ENCODE peak calls at places on chromosome 19, in ten cellular contexts. E is prostate gland, H is tibial nerve, S is thyroid gland, X is gastrocnemius medialis, Q is stomach, C is heart left ventricle, G is uterus, P is esophagus muscularis mucosa, Z is IMR-90. M is an unnamed sample.

GRCh38 chr19:36041831-36042230 is 9.2 kb upstream of the CLIP3 start:
- DNase-seq in E (no peak), H (no peak), S (peak; percentile 46), X (no peak), Q (no peak), C (no peak), G (peak; percentile 37), P (no peak), Z (peak; percentile 82), M (no peak)

GRCh38 chr19:5579286-5579685 is 11.5 kb upstream of the TINCR start:
- DNase-seq in E (no peak), H (no peak), S (no peak), X (no peak), Q (no peak), C (no peak), G (no peak), P (no peak), Z (no peak), M (no peak)

GRCh38 chr19:29269641-29270040 is 56.7 kb upstream of the UQCRFS1 start:
- DNase-seq in E (no peak), H (no peak), S (no peak), X (no peak), Q (no peak), C (no peak), G (no peak), P (no peak), Z (no peak), M (no peak)

GRCh38 chr19:35153701-35154534 is 617 bp upstream of the FXYD5 start:
- DNase-seq in E (no peak), H (no peak), S (no peak), X (no peak), Q (peak; percentile 58), C (peak; percentile 37), G (no peak), P (no peak), Z (no peak), M (no peak)

GRCh38 chr19:38693380-38694223 is 46.2 kb downstream of the ACTN4 start:
- DNase-seq in E (no peak), H (no peak), S (peak; percentile 34), X (no peak), Q (no peak), C (peak; percentile 61), G (no peak), P (no peak), Z (peak; percentile 63), M (no peak)

GRCh38 chr19:4183967-4184717 is 1.7 kb downstream of the ANKRD24 start:
- DNase-seq in E (no peak), H (no peak), S (no peak), X (peak; percentile 64), Q (no peak), C (no peak), G (no peak), P (no peak), Z (no peak), M (no peak)

GRCh38 chr19:31135841-31136240 is 213.4 kb downstream of the TSHZ3 start:
- DNase-seq in E (no peak), H (no peak), S (no peak), X (no peak), Q (no peak), C (no peak), G (no peak), P (no peak), Z (peak; percentile 56), M (no peak)

GRCh38 chr19:8324186-8325050 is 3.1 kb downstream of the RPS28 start:
- DNase-seq in E (no peak), H (no peak), S (peak; percentile 87), X (no peak), Q (no peak), C (peak; percentile 45), G (no peak), P (no peak), Z (no peak), M (no peak)

GRCh38 chr19:2462635-2463421 is 6.1 kb upstream of the LMNB2 start:
- DNase-seq in E (peak; percentile 83), H (peak; percentile 75), S (peak; percentile 93), X (peak; percentile 71), Q (peak; percentile 83), C (peak; percentile 91), G (peak; percentile 94), P (peak; percentile 94), Z (peak; percentile 96), M (peak; percentile 91)

GRCh38 chr19:14096272-14096992 is 5.9 kb upstream of the SAMD1 start:
- DNase-seq in E (no peak), H (no peak), S (no peak), X (no peak), Q (no peak), C (no peak), G (no peak), P (no peak), Z (no peak), M (no peak)
- TF ChIP-seq CTCF in E (no peak), H (no peak), S (no peak), X (no peak), Q (no peak), C (no peak), G (no peak), P (no peak), Z (peak; percentile 2), M (no peak)

GRCh38 chr19:19433666-19434213 is 28.3 kb downstream of the GATAD2A start:
- DNase-seq in E (no peak), H (no peak), S (peak; percentile 54), X (no peak), Q (no peak), C (no peak), G (no peak), P (no peak), Z (no peak), M (no peak)

GRCh38 chr19:19439083-19439482 is 33.6 kb downstream of the GATAD2A start:
- DNase-seq in E (no peak), H (no peak), S (no peak), X (no peak), Q (no peak), C (no peak), G (no peak), P (no peak), Z (no peak), M (no peak)

GRCh38 chr19:19436137-19436691 is 30.7 kb downstream of the GATAD2A start:
- DNase-seq in E (no peak), H (no peak), S (no peak), X (no peak), Q (no peak), C (no peak), G (no peak), P (no peak), Z (no peak), M (no peak)

GRCh38 chr19:19432732-19433131 is 27.3 kb downstream of the GATAD2A start:
- DNase-seq in E (no peak), H (no peak), S (no peak), X (no peak), Q (no peak), C (no peak), G (no peak), P (no peak), Z (no peak), M (no peak)

DNA sequence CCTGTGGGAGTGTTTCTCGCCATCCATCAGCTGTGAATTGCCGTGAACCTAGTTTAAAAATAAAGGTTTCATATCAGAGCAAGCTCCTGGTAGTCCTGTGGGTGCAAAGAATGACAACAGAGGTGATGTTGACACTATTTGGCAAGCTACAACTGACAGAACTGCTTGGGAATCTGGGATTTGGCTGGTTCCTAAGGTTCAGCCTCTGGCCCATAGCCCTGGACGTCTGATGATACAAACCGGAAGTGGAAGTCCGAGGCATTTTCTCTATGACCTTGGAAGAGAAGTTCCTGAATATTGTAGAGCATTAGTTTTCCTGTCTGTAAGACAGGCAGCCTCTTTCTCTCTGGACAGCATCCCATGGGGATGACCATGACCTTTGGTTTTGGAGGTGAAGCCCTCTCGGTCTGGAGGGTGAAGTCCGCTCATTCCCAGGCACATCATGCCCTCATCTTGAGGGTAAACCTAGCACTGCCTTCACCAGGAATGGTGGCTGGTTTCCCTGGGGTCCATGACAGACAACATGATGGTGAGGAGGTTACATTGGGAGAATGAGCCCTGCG is 29.1 kb downstream of the GATAD2A start:
- DNase-seq in E (no peak), H (peak; percentile 57), S (no peak), X (peak; percentile 73), Q (no peak), C (peak; percentile 59), G (peak; percentile 64), P (no peak), Z (peak; percentile 39), M (peak; percentile 54)
- H3K4me1 ChIP-seq in E (no peaks in the 10 kb centered on the region), H (peaks cover 8% of the 10 kb centered on the region), S (peaks cover 18% of the 10 kb centered on the region), X (peaks cover 22% of the 10 kb centered on the region), Q (peaks cover 25% of the 10 kb centered on the region), C (peaks cover 11% of the 10 kb centered on the region), G (no peaks in the 10 kb centered on the region), P (peaks cover 34% of the 10 kb centered on the region), Z (peaks cover 3% of the 10 kb centered on the region), M (peaks cover 12% of the 10 kb centered on the region)

GRCh38 chr19:14529254-14530004 is at the start of gene TECR:
- DNase-seq in E (peak; percentile 100), H (peak; percentile 100), S (peak; percentile 100), X (peak; percentile 100), Q (peak; percentile 100), C (peak; percentile 100), G (peak; percentile 100), P (peak; percentile 100), Z (peak; percentile 100), M (peak; percentile 100)
- TF ChIP-seq POLR2A in E (peak; percentile 100), H (peak; percentile 100), S (peak; percentile 93), X (peak; percentile 97), Q (no peak), C (peak; percentile 97), G (peak; percentile 97), P (peak; percentile 94), Z (peak; percentile 93), M (peak; percentile 96)

GRCh38 chr19:43562211-43562697 is 13.1 kb downstream of the XRCC1 start:
- DNase-seq in E (no peak), H (no peak), S (no peak), X (no peak), Q (no peak), C (no peak), G (no peak), P (no peak), Z (no peak), M (no peak)

GRCh38 chr19:43563816-43564215 is 11.5 kb downstream of the XRCC1 start:
- DNase-seq in E (no peak), H (no peak), S (no peak), X (no peak), Q (no peak), C (no peak), G (no peak), P (no peak), Z (no peak), M (no peak)

GRCh38 chr19:43561144-43561970 is 14.0 kb downstream of the XRCC1 start:
- DNase-seq in E (no peak), H (no peak), S (no peak), X (no peak), Q (no peak), C (no peak), G (no peak), P (no peak), Z (no peak), M (no peak)

GRCh38 chr19:43562698-43563241 is 12.6 kb downstream of the XRCC1 start:
- DNase-seq in E (no peak), H (peak; percentile 64), S (peak; percentile 46), X (peak; percentile 69), Q (peak; percentile 65), C (peak; percentile 84), G (peak; percentile 36), P (peak; percentile 95), Z (peak; percentile 76), M (peak; percentile 60)

DNA sequence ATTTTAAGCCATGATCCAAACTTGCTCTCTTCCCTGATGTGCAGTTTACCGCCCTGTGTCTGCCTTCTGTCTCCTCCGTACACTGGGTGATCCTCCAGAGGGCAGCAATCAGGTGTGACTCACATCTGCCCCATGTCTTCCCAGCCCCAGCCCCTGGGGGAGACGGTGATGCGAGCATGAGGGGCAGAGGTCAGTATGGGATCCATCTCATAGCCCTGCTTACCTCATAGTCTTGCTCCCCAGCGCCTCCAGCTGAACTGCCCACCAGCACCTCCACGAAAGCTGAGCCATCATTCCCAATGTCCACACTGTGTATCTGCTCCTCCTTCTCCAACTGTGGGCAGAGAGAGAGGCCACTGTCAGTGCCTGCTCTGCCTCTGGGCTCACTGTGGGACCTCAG is 14.6 kb downstream of the XRCC1 start:
- DNase-seq in E (no peak), H (no peak), S (no peak), X (no peak), Q (no peak), C (no peak), G (no peak), P (no peak), Z (peak; percentile 52), M (no peak)
- TF ChIP-seq CTCF in E (no peak), H (no peak), S (no peak), X (no peak), Q (no peak), C (no peak), G (no peak), P (no peak), Z (peak; percentile 9), M (no peak)